ENCODE peak calls at places on chromosomes 4 and X, in eight cellular contexts. V, Q, C, R, Y, G, W and B are unnamed samples.

GRCh38 chr4:88623097-88623496 is 30.8 kb downstream of the HERC3 start:
- DNase-seq in V (peak; percentile 95), R (no peak), Q (no peak), G (no peak), C (no peak), Y (peak; percentile 75), W (no peak), B (peak; percentile 83)

GRCh38 chr4:184688447-184688846 is 38.9 kb downstream of the PRIMPOL start:
- DNase-seq in R (no peak), C (peak; percentile 53), V (peak; percentile 90), W (no peak), G (no peak), Y (peak; percentile 92), Q (no peak), B (peak; percentile 76)

GRCh38 chr4:78566834-78567501 is 15.4 kb downstream of the ANXA3 start:
- DNase-seq in W (no peak), G (no peak), Y (no peak), R (no peak), C (no peak), Q (no peak), V (peak; percentile 22), B (no peak)

GRCh38 chr4:183987529-183987946 is 82.4 kb downstream of the STOX2 start:
- DNase-seq in W (peak; percentile 75), C (peak; percentile 39), Y (peak; percentile 88), R (no peak), Q (peak; percentile 30), G (no peak), V (peak; percentile 76), B (peak; percentile 37)

GRCh38 chr4:143356493-143356892 is 19.8 kb downstream of the GAB1 start:
- DNase-seq in C (peak; percentile 40), G (no peak), W (no peak), Q (no peak), R (peak; percentile 88), Y (no peak), V (no peak), B (no peak)

GRCh38 chrX:22760513-22761057 is 239.2 kb upstream of the DDX53 start:
- DNase-seq in C (peak; percentile 5), Y (no peak), V (no peak), W (no peak), R (no peak), Q (no peak), G (no peak), B (no peak)

GRCh38 chrX:14872355-14872754 is 514 bp downstream of the FANCB start:
- DNase-seq in V (no peak), Y (no peak), Q (no peak), G (no peak), R (peak; percentile 29), C (peak; percentile 1), W (no peak), B (no peak)

GRCh38 chr4:1727117-1728031 is 6.1 kb downstream of the TACC3 start:
- DNase-seq in V (peak; percentile 89), Q (no peak), R (no peak), G (peak; percentile 90), W (peak; percentile 30), C (no peak), Y (peak; percentile 82), B (no peak)

GRCh38 chr4:185506422-185506821 is 28.9 kb downstream of the PDLIM3 start:
- DNase-seq in R (no peak), Y (no peak), Q (no peak), V (no peak), W (no peak), C (no peak), G (no peak), B (no peak)

GRCh38 chr4:99968330-99968729 is 18.3 kb upstream of the H2AZ1 start:
- DNase-seq in W (no peak), V (peak; percentile 49), C (peak; percentile 4), Y (peak; percentile 75), Q (no peak), R (no peak), G (no peak), B (peak; percentile 57)

GRCh38 chrX:65545456-65545855 is 10.9 kb upstream of the LAS1L start:
- DNase-seq in Q (no peak), C (no peak), V (no peak), W (no peak), R (no peak), Y (no peak), G (no peak), B (no peak)

GRCh38 chr4:96675916-96676315 is 836.0 kb downstream of the PDHA2 start:
- DNase-seq in V (no peak), W (no peak), Y (peak; percentile 59), C (no peak), Q (no peak), G (no peak), R (no peak), B (no peak)

GRCh38 chrX:132634521-132634920 is 145.7 kb upstream of the MBNL3 start:
- DNase-seq in Y (no peak), R (no peak), Q (no peak), G (no peak), W (no peak), V (no peak), C (no peak), B (no peak)

GRCh38 chr4:37835031-37835430 is 8.5 kb downstream of the PGM2 start:
- DNase-seq in V (no peak), R (no peak), Q (no peak), G (no peak), W (no peak), C (no peak), Y (no peak), B (no peak)

DNA sequence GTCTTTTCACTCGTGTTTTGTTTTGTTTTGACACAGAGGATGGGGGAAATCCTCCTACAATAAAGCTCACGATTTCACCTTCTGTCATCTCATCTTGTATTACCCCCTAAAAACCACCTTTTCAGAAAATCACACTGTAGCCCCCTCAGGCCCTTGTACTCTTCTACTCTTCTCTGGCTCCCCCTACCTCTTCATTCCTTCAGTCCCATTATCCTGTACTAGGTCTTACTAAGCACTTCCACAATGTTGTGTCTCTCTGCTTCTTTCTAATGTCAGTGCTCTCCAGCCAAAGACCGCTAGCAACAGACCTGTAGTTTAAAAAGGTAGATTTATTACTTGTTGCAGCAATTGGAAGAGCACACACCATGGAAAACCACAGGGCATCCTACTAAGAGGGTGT is 30.0 kb upstream of the RNF128 start:
- DNase-seq in G (no peak), R (no peak), C (peak; percentile 23), Y (no peak), W (no peak), Q (no peak), V (no peak), B (no peak)
- H3K4me3 ChIP-seq in G (no peak overlapping the region), R (no peak overlapping the region), C (no peak overlapping the region), Y (no peak overlapping the region), W (no peak overlapping the region), Q (no peak overlapping the region), V (no peak overlapping the region), B (no peak overlapping the region)

GRCh38 chrX:104253567-104254441 is 929 bp downstream of the ESX1 start:
- DNase-seq in W (no peak), G (no peak), Y (no peak), C (peak; percentile 64), R (no peak), V (no peak), Q (no peak), B (no peak)
- TF ChIP-seq CTCF in W (no peak), G (no peak), Y (peak; percentile 40), C (peak; percentile 36), R (no peak), V (no peak), Q (no peak), B (no peak)

GRCh38 chr4:82901129-82901718 is 689 bp downstream of the THAP9 start:
- DNase-seq in G (no peak), Y (no peak), R (no peak), Q (no peak), V (no peak), W (no peak), C (no peak), B (no peak)

GRCh38 chr4:82909326-82909725 is 8.8 kb downstream of the THAP9 start:
- DNase-seq in V (no peak), W (no peak), R (no peak), Q (peak; percentile 61), C (no peak), G (no peak), Y (no peak), B (no peak)

GRCh38 chr4:82905205-82905604 is 4.7 kb downstream of the THAP9 start:
- DNase-seq in C (no peak), V (peak; percentile 58), Y (peak; percentile 65), Q (no peak), G (no peak), R (no peak), W (no peak), B (no peak)

GRCh38 chr4:82903737-82904136 is 3.2 kb downstream of the THAP9 start:
- DNase-seq in Q (no peak), Y (no peak), G (no peak), V (no peak), W (no peak), R (no peak), C (no peak), B (no peak)

GRCh38 chr4:82906469-82906868 is 5.9 kb downstream of the THAP9 start:
- DNase-seq in G (no peak), R (no peak), V (no peak), Q (no peak), Y (no peak), W (no peak), C (no peak), B (no peak)
- H3K4me3 ChIP-seq in G (no peak overlapping the region), R (peak overlapping the region; percentile 48), V (no peak overlapping the region), Q (no peak overlapping the region), Y (no peak overlapping the region), W (no peak overlapping the region), C (no peak overlapping the region), B (no peak overlapping the region)

GRCh38 chrX:125826080-125826479 is 340.0 kb downstream of the DCAF12L2 start:
- DNase-seq in Q (no peak), W (no peak), C (peak; percentile 21), V (no peak), R (no peak), G (no peak), Y (no peak), B (no peak)
- TF ChIP-seq CTCF in Q (peak; percentile 59), W (no peak), C (peak; percentile 54), V (no peak), R (peak; percentile 32), G (no peak), Y (no peak), B (no peak)

GRCh38 chr4:3042226-3042625 is 32.1 kb downstream of the HTT-AS start:
- DNase-seq in G (peak; percentile 68), C (no peak), Q (no peak), Y (no peak), V (no peak), W (no peak), R (no peak), B (no peak)
- H3K4me3 ChIP-seq in G (peak overlapping the region; percentile 72), C (no peak overlapping the region), Q (peak overlapping the region; percentile 49), Y (peak overlapping the region; percentile 46), V (peak overlapping the region; percentile 74), W (peak overlapping the region; percentile 31), R (peak overlapping the region; percentile 52), B (peak overlapping the region; percentile 39)

GRCh38 chr4:7433376-7434140 is 1.2 kb downstream of the PSAPL1 start:
- DNase-seq in R (no peak), V (no peak), C (no peak), Q (no peak), G (peak; percentile 65), W (no peak), Y (no peak), B (no peak)
- TF ChIP-seq CTCF in R (no peak), V (no peak), C (no peak), Q (no peak), G (no peak), W (no peak), Y (no peak), B (no peak)